ENCODE peak calls at places on chromosome 4, in five cellular contexts. One of them, this sample, is unnamed.

GRCh38 chr4:159382875-159383568 is 280.1 kb downstream of the RAPGEF2 start:
- DNase-seq in HFF-Myc: no peak
- DNase-seq in prostate gland: no peak
- DNase-seq in activated CD4-positive, alpha-beta T cell treated with anti-CD3 and anti-CD28 coated beads, Interleukin-2, amount 50 U/mL, for 48 hours: no peak
- DNase-seq in astrocyte of the cerebellum: no peak
- DNase-seq in this sample: no peak

GRCh38 chr4:148980782-148981181 is 538.6 kb upstream of the NR3C2 start:
- DNase-seq in activated CD4-positive, alpha-beta T cell treated with anti-CD3 and anti-CD28 coated beads, Interleukin-2, amount 50 U/mL, for 48 hours: no peak
- DNase-seq in HFF-Myc: no peak
- DNase-seq in astrocyte of the cerebellum: no peak
- DNase-seq in prostate gland: no peak
- DNase-seq in this sample: no peak

GRCh38 chr4:64584981-64585557 is 175.8 kb upstream of the TECRL start:
- DNase-seq in activated CD4-positive, alpha-beta T cell treated with anti-CD3 and anti-CD28 coated beads, Interleukin-2, amount 50 U/mL, for 48 hours: no peak
- DNase-seq in HFF-Myc: peak; percentile 2
- DNase-seq in prostate gland: no peak
- DNase-seq in astrocyte of the cerebellum: peak; percentile 20
- DNase-seq in this sample: no peak

GRCh38 chr4:1178300-1179088 is 6.1 kb upstream of the SPON2 start:
- DNase-seq in astrocyte of the cerebellum: no peak
- DNase-seq in activated CD4-positive, alpha-beta T cell treated with anti-CD3 and anti-CD28 coated beads, Interleukin-2, amount 50 U/mL, for 48 hours: no peak
- DNase-seq in prostate gland: no peak
- DNase-seq in HFF-Myc: no peak
- DNase-seq in this sample: no peak

GRCh38 chr4:147924604-147925412 is 192.9 kb downstream of the ARHGAP10 start:
- DNase-seq in prostate gland: peak; percentile 32
- DNase-seq in HFF-Myc: no peak
- DNase-seq in astrocyte of the cerebellum: peak; percentile 20
- DNase-seq in activated CD4-positive, alpha-beta T cell treated with anti-CD3 and anti-CD28 coated beads, Interleukin-2, amount 50 U/mL, for 48 hours: no peak
- DNase-seq in this sample: no peak

GRCh38 chr4:140069068-140069467 is 84.9 kb downstream of the MAML3 start:
- DNase-seq in prostate gland: no peak
- DNase-seq in astrocyte of the cerebellum: no peak
- DNase-seq in HFF-Myc: no peak
- DNase-seq in activated CD4-positive, alpha-beta T cell treated with anti-CD3 and anti-CD28 coated beads, Interleukin-2, amount 50 U/mL, for 48 hours: no peak
- DNase-seq in this sample: no peak

GRCh38 chr4:24471623-24472510 is 112.5 kb downstream of the DHX15 start:
- DNase-seq in astrocyte of the cerebellum: no peak
- DNase-seq in HFF-Myc: no peak
- DNase-seq in activated CD4-positive, alpha-beta T cell treated with anti-CD3 and anti-CD28 coated beads, Interleukin-2, amount 50 U/mL, for 48 hours: peak; percentile 11
- DNase-seq in prostate gland: peak; percentile 6
- DNase-seq in this sample: no peak

GRCh38 chr4:89337678-89338077 is 30.1 kb upstream of the GPRIN3 start:
- DNase-seq in HFF-Myc: no peak
- DNase-seq in astrocyte of the cerebellum: no peak
- DNase-seq in prostate gland: no peak
- DNase-seq in activated CD4-positive, alpha-beta T cell treated with anti-CD3 and anti-CD28 coated beads, Interleukin-2, amount 50 U/mL, for 48 hours: no peak
- DNase-seq in this sample: no peak

GRCh38 chr4:119648398-119648797 is 19.8 kb upstream of the PDE5A start:
- DNase-seq in prostate gland: no peak
- DNase-seq in activated CD4-positive, alpha-beta T cell treated with anti-CD3 and anti-CD28 coated beads, Interleukin-2, amount 50 U/mL, for 48 hours: no peak
- DNase-seq in HFF-Myc: no peak
- DNase-seq in astrocyte of the cerebellum: no peak
- DNase-seq in this sample: no peak

GRCh38 chr4:56434599-56435000 is 815 bp downstream of the PPAT start:
- DNase-seq in prostate gland: peak; percentile 15
- DNase-seq in activated CD4-positive, alpha-beta T cell treated with anti-CD3 and anti-CD28 coated beads, Interleukin-2, amount 50 U/mL, for 48 hours: no peak
- DNase-seq in astrocyte of the cerebellum: no peak
- DNase-seq in HFF-Myc: no peak
- DNase-seq in this sample: no peak

GRCh38 chr4:119162174-119162573 is 26.5 kb downstream of the MYOZ2 start:
- DNase-seq in HFF-Myc: no peak
- DNase-seq in astrocyte of the cerebellum: no peak
- DNase-seq in prostate gland: no peak
- DNase-seq in activated CD4-positive, alpha-beta T cell treated with anti-CD3 and anti-CD28 coated beads, Interleukin-2, amount 50 U/mL, for 48 hours: no peak
- DNase-seq in this sample: no peak